ENCODE peak calls at places on chromosomes 11 and 22, in nine cellular contexts. W is CD8-positive, alpha-beta memory T cell; J is H1; V is heart left ventricle; P is CD8-positive, alpha-beta T cell; H is tibial artery; Q is astrocyte; O is IMR-90; Y is aorta. D is an unnamed sample.

GRCh38 chr11:88050247-88050646 is 125.0 kb downstream of the RAB38 start:
- DNase-seq in W (no peak), J (no peak), V (no peak), P (no peak), H (no peak), Q (no peak), O (no peak), Y (no peak), D (no peak)

GRCh38 chr11:118705111-118705741 is 25.8 kb upstream of the TREH start:
- DNase-seq in W (peak), J (no peak), V (no peak), P (peak), H (no peak), Q (no peak), O (no peak), Y (peak), D (peak)

GRCh38 chr11:26951849-26952515 is 41.9 kb upstream of the FIBIN start:
- DNase-seq in W (no peak), J (no peak), V (peak), P (no peak), H (no peak), Q (peak), O (no peak), Y (no peak), D (no peak)

GRCh38 chr11:113475160-113475761 is at the start of gene DRD2:
- DNase-seq in W (no peak), J (peak), V (no peak), P (no peak), H (no peak), Q (no peak), O (no peak), Y (no peak), D (no peak)

GRCh38 chr11:25163421-25163820 is 666.6 kb downstream of the LUZP2 start:
- DNase-seq in W (no peak), J (no peak), V (no peak), P (no peak), H (no peak), Q (peak), O (peak), Y (no peak), D (no peak)

GRCh38 chr11:125350206-125351044 is 145.6 kb downstream of the FEZ1 start:
- DNase-seq in W (no peak), J (no peak), V (no peak), P (no peak), H (no peak), Q (no peak), O (no peak), Y (peak), D (no peak)

GRCh38 chr22:42758929-42759629 is 38.4 kb upstream of the A4GALT start:
- DNase-seq in W (no peak), J (no peak), V (no peak), P (no peak), H (peak), Q (peak), O (peak), Y (no peak), D (no peak)

GRCh38 chr11:27084407-27084985 is 43.9 kb downstream of the BBOX1 start:
- DNase-seq in W (no peak), J (no peak), V (no peak), P (no peak), H (no peak), Q (peak), O (peak), Y (no peak), D (no peak)

GRCh38 chr11:61362542-61362875 is 335 bp downstream of the TMEM138 start:
- DNase-seq in W (peak), J (no peak), V (no peak), P (peak), H (no peak), Q (peak), O (peak), Y (no peak), D (no peak)

GRCh38 chr22:22161924-22162851 is 82.4 kb upstream of the VPREB1 start:
- DNase-seq in W (no peak), J (no peak), V (no peak), P (no peak), H (no peak), Q (no peak), O (no peak), Y (no peak), D (no peak)

GRCh38 chr11:27757953-27758352 is 57.7 kb upstream of the BDNF start:
- DNase-seq in W (no peak), J (no peak), V (no peak), P (no peak), H (no peak), Q (peak), O (peak), Y (peak), D (no peak)

GRCh38 chr11:88086297-88086696 is 88.9 kb downstream of the RAB38 start:
- DNase-seq in W (no peak), J (no peak), V (no peak), P (no peak), H (no peak), Q (no peak), O (no peak), Y (no peak), D (no peak)

GRCh38 chr22:27986937-27987336 is 67.9 kb upstream of the PITPNB start:
- DNase-seq in W (no peak), J (peak), V (no peak), P (no peak), H (peak), Q (no peak), O (no peak), Y (no peak), D (no peak)

GRCh38 chr11:130462101-130462885 is 13.8 kb downstream of the ADAMTS15 start:
- DNase-seq in W (no peak), J (no peak), V (no peak), P (no peak), H (no peak), Q (no peak), O (no peak), Y (no peak), D (no peak)

GRCh38 chr11:67409261-67409666 is 5.4 kb downstream of the TBC1D10C start:
- DNase-seq in W (peak), J (no peak), V (no peak), P (peak), H (no peak), Q (no peak), O (no peak), Y (no peak), D (no peak)

GRCh38 chr11:5727691-5728090 is 8.6 kb upstream of the OR56B1 start:
- DNase-seq in W (no peak), J (no peak), V (no peak), P (no peak), H (no peak), Q (no peak), O (no peak), Y (no peak), D (no peak)

GRCh38 chr11:17570034-17570433 is 23.0 kb downstream of the OTOG start:
- DNase-seq in W (no peak), J (peak), V (peak), P (no peak), H (no peak), Q (no peak), O (no peak), Y (no peak), D (no peak)

GRCh38 chr22:30238661-30239420 is 7.7 kb downstream of the LIF start:
- DNase-seq in W (no peak), J (no peak), V (peak), P (no peak), H (no peak), Q (peak), O (peak), Y (no peak), D (no peak)

GRCh38 chr22:37241351-37242142 is 2.5 kb downstream of the RAC2 start:
- DNase-seq in W (peak), J (no peak), V (no peak), P (no peak), H (no peak), Q (no peak), O (no peak), Y (peak), D (no peak)

GRCh38 chr11:2574043-2574552 is 125.7 kb downstream of the KCNQ1OT1 start:
- DNase-seq in W (no peak), J (no peak), V (peak), P (no peak), H (peak), Q (no peak), O (no peak), Y (peak), D (no peak)

GRCh38 chr11:112219476-112220232 is 6.6 kb upstream of the PTS start:
- DNase-seq in W (no peak), J (no peak), V (peak), P (peak), H (no peak), Q (peak), O (peak), Y (no peak), D (no peak)

GRCh38 chr11:59794417-59794816 is 16.2 kb downstream of the MRPL16 start:
- DNase-seq in W (no peak), J (no peak), V (no peak), P (no peak), H (no peak), Q (no peak), O (no peak), Y (no peak), D (no peak)

GRCh38 chr22:25112538-25113253 is 87.0 kb upstream of the CRYBB3 start:
- DNase-seq in W (no peak), J (no peak), V (no peak), P (no peak), H (no peak), Q (no peak), O (no peak), Y (no peak), D (no peak)

GRCh38 chr11:34357646-34358257 is at the start of gene ABTB2:
- DNase-seq in W (peak), J (peak), V (peak), P (peak), H (peak), Q (peak), O (peak), Y (peak), D (peak)

GRCh38 chr22:41542224-41542623 is 2.0 kb downstream of the POLR3H start:
- DNase-seq in W (no peak), J (no peak), V (no peak), P (no peak), H (no peak), Q (no peak), O (no peak), Y (no peak), D (no peak)

GRCh38 chr11:46295312-46295995 is 18.0 kb downstream of the CREB3L1 start:
- DNase-seq in W (peak), J (peak), V (peak), P (peak), H (peak), Q (peak), O (peak), Y (peak), D (peak)

DNA sequence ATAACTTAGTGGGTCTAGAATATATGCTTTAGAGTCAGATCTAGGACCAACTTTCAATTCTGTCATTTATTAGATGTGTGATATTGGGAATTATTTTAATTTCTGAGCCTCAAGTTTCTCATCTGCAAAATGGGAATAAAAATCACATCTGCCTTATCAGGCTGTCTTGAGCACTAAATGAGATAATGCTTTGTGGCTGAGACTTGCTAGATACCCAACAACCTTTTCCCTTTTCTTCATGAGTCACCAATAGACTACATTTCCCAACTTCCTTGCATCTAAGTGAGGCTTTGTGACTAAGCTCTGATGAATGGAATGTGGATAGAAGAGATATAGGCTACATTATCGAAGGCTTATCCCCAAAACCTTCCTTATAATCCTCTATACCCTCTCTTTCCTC is 220.7 kb upstream of the SESN3 start:
- DNase-seq in W (no peak), J (no peak), V (no peak), P (no peak), H (no peak), Q (peak), O (peak), Y (no peak), D (no peak)
- H3K27ac ChIP-seq in W (no peak), J (no peak), V (peak), P (no peak), H (no peak), Q (peak), O (no peak), Y (no peak), D (no peak)

DNA sequence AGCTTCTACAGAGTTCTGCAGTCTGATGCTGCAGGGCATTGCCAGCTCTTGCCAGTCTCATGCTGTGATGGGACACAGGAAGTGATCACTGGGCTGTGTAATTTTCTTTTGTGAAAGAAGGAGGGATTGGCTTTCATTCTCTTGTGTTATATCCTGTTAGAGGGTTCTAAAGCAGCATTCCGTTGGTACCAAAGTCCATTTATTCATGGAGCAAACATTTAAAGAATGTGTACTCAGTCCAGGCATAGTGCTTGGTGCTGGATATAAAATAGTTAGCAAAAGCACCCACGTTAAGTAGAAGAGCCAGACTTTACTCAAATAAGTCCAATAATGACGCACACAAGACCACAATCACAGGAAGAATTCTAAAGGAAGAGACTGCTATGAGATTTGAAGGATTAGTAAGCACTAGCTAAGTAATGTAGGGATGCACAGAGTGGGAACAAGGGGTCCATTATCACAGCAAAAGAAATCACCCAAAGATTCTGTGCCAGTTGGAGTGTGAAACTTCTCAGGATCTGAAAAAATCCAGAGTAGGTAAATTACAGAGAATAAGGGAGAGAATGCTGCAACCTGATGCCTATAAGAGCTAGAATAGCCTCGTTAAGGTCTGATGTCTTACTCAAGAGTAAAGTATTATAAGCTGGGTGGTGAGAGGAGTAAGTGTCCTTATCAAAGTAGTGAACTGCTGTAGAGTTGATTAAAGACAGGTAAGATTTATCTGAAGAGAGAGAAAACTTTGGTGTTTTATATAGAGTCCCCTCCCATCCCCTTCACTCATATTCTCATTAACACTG is 728.3 kb downstream of the METTL15 start:
- DNase-seq in W (no peak), J (no peak), V (no peak), P (no peak), H (no peak), Q (peak), O (peak), Y (no peak), D (no peak)
- H3K27ac ChIP-seq in W (no peak), J (no peak), V (no peak), P (no peak), H (peak), Q (peak), O (peak), Y (peak), D (no peak)

DNA sequence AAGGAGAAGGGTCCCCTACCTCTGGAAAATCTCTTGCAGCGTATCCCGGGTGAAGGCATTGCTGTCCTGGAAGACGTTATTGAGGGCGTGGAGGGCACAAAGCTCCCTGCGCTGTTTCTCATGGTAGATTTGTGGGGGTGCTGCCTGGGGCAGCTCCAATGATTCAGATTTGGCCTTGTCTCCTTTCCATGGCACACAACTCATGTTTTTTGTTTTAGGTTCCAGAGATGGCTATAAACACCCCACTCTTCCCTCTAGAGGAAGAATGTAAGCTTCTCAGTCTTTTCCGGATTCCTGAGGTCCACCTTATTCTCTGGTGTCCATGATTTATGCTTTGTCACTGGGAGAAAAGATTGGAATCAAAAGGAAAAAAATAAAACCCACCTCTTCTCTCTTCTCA is 959 bp downstream of the JOSD1 start:
- DNase-seq in W (no peak), J (no peak), V (no peak), P (no peak), H (no peak), Q (peak), O (peak), Y (no peak), D (no peak)
- H3K27ac ChIP-seq in W (peak), J (no peak), V (peak), P (peak), H (peak), Q (peak), O (peak), Y (peak), D (peak)

DNA sequence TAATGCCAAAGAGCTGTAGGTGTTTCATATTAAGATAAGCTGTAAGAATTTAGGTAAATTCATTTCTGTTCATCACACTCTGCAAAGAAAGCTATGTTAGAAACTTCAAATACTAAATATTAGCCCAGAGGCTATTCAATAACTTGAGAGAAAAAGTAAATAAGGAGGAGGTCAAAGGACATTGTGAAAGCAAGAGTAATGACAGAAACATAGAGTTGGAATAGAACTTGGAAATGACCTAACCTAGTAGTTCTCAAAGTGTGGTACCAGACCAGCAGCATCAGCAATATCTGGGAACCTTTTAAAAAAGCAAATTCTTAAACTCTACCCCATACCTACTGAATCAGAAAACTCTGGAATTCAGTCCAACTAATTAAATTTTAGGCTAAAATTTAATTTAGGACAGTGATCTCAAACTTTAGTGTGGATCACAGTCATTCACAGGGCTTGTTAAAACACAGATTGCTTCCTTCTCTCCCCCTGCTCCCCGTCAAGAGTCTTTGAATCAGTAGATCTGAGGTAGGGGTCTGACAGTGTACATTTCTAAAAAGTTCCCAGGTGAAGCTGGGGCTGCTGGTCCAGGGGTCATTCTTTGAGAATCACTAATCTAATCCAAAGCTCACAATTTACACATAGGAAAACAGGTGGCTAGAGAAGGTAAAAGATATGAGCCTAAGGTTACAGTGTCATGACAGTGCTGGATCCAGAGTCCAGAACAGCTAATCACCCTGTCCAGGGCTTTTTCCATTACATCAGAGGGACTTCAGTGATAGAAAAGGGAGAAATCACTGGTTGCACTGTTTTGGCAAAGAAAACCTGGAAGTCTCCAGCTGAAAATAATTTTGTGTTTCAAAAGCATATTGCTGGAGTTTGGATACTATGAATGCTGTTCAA is 241.1 kb downstream of the SOX6 start:
- DNase-seq in W (no peak), J (no peak), V (no peak), P (no peak), H (no peak), Q (no peak), O (no peak), Y (no peak), D (no peak)
- H3K27ac ChIP-seq in W (no peak), J (no peak), V (peak), P (no peak), H (no peak), Q (no peak), O (no peak), Y (no peak), D (no peak)

GRCh38 chr11:36452987-36453386 is 57.1 kb downstream of the TRAF6 start:
- DNase-seq in W (no peak), J (no peak), V (no peak), P (no peak), H (no peak), Q (no peak), O (no peak), Y (no peak), D (no peak)
- H3K27ac ChIP-seq in W (no peak), J (no peak), V (peak), P (no peak), H (peak), Q (no peak), O (no peak), Y (peak), D (peak)

D was measured in caudate nucleus.